ENCODE peak calls at places on chromosomes 7 and 10, in eight cellular contexts. O is PC-9; X is spleen; A is tibial artery; M is heart right ventricle; Z is left ventricle myocardium inferior; Q is CD4-positive, alpha-beta T cell; W is fibroblast of lung. Y is an unnamed sample.

GRCh38 chr10:103545771-103546281 is 52.3 kb downstream of the NEURL1 start:
- DNase-seq in M (no peak), O (no peak), Z (no peak), W (no peak), X (peak), A (peak), Q (no peak), Y (no peak)

GRCh38 chr7:73829505-73829904 is 1.3 kb upstream of the CLDN4 start:
- DNase-seq in O (peak), A (no peak), M (no peak), W (no peak), X (no peak), Z (no peak), Q (no peak), Y (no peak)

GRCh38 chr7:11548532-11548931 is 283.5 kb downstream of the THSD7A start:
- DNase-seq in A (no peak), O (no peak), W (peak), Z (no peak), M (no peak), X (no peak), Q (no peak), Y (no peak)

GRCh38 chr7:108280136-108280535 is 150.0 kb upstream of the LAMB4 start:
- DNase-seq in W (no peak), M (no peak), Z (no peak), X (no peak), A (no peak), Q (no peak), O (no peak), Y (no peak)

GRCh38 chr7:92639213-92639896 is 49.2 kb upstream of the FAM133B start:
- DNase-seq in A (no peak), M (no peak), Q (no peak), O (no peak), W (no peak), Z (no peak), X (no peak), Y (no peak)

GRCh38 chr7:153320005-153320404 is 560.5 kb downstream of the ACTR3B start:
- DNase-seq in W (no peak), X (no peak), Z (no peak), O (no peak), Q (no peak), M (no peak), A (no peak), Y (no peak)

GRCh38 chr7:125926621-125927020 is 997.0 kb upstream of the POT1 start:
- DNase-seq in X (no peak), W (no peak), Q (no peak), O (no peak), Z (no peak), M (no peak), A (no peak), Y (no peak)

GRCh38 chr10:93598157-93598556 is 2.9 kb downstream of the RBP4 start:
- DNase-seq in A (no peak), W (no peak), X (no peak), Q (no peak), O (no peak), M (no peak), Z (no peak), Y (no peak)

GRCh38 chr10:59878289-59878688 is 28.1 kb downstream of the CCDC6 start:
- DNase-seq in W (no peak), X (no peak), A (no peak), Q (no peak), M (no peak), O (no peak), Z (no peak), Y (no peak)

GRCh38 chr7:36391436-36392198 is 2.0 kb downstream of the ANLN start:
- DNase-seq in Q (no peak), Z (no peak), A (no peak), O (peak), W (peak), M (no peak), X (no peak), Y (no peak)

GRCh38 chr7:115911466-115911865 is 119.1 kb downstream of the TFEC start:
- DNase-seq in Z (no peak), O (no peak), A (no peak), W (peak), X (no peak), M (no peak), Q (no peak), Y (no peak)

GRCh38 chr7:106222545-106222944 is 62.2 kb downstream of the NAMPT start:
- DNase-seq in Z (no peak), W (no peak), X (no peak), O (no peak), M (no peak), A (no peak), Q (no peak), Y (no peak)

GRCh38 chr7:156693627-156694026 is 53.1 kb downstream of the RNF32 start:
- DNase-seq in X (no peak), M (no peak), A (no peak), Z (no peak), W (no peak), Q (no peak), O (no peak), Y (no peak)

GRCh38 chr7:130275826-130276291 is 9.2 kb downstream of the CPA2 start:
- DNase-seq in W (no peak), X (no peak), O (no peak), Z (no peak), Q (no peak), M (no peak), A (no peak), Y (no peak)

GRCh38 chr10:133527779-133528271 is 662 bp downstream of the CYP2E1 start:
- DNase-seq in O (no peak), A (no peak), W (no peak), M (no peak), Z (no peak), Q (no peak), X (no peak), Y (no peak)

GRCh38 chr10:18104223-18104872 is 35.9 kb upstream of the CACNB2 start:
- DNase-seq in Z (peak), X (no peak), Q (no peak), W (peak), O (peak), A (no peak), M (peak), Y (no peak)

GRCh38 chr7:134359787-134360432 is 43.2 kb upstream of the SLC35B4 start:
- DNase-seq in M (no peak), X (no peak), W (no peak), Z (no peak), Q (no peak), A (no peak), O (no peak), Y (no peak)

GRCh38 chr10:129766611-129767550 is 197.2 kb downstream of the EBF3 start:
- DNase-seq in X (peak), A (peak), W (no peak), Q (no peak), M (no peak), O (no peak), Z (no peak), Y (no peak)

GRCh38 chr10:122143238-122143841 is 127.8 kb upstream of the BTBD16 start:
- DNase-seq in A (no peak), O (no peak), Q (no peak), M (no peak), W (no peak), X (no peak), Z (no peak), Y (peak)

GRCh38 chr10:78740976-78741375 is 327.8 kb upstream of the ZMIZ1 start:
- DNase-seq in W (no peak), Z (no peak), Q (no peak), O (no peak), X (no peak), A (no peak), M (no peak), Y (no peak)

GRCh38 chr10:97542169-97543024 is 30.2 kb upstream of the ANKRD2 start:
- DNase-seq in X (peak), Q (no peak), M (peak), O (peak), W (peak), Z (peak), A (peak), Y (no peak)

GRCh38 chr7:111006691-111007090 is 84.2 kb upstream of the LRRN3 start:
- DNase-seq in O (no peak), M (no peak), W (no peak), Q (no peak), X (no peak), Z (no peak), A (no peak), Y (no peak)

GRCh38 chr7:94396606-94397005 is 1.9 kb downstream of the COL1A2 start:
- DNase-seq in O (no peak), Q (no peak), Z (no peak), W (peak), X (no peak), A (no peak), M (no peak), Y (no peak)

GRCh38 chr7:103073989-103074518 is 542 bp downstream of the FBXL13 start:
- DNase-seq in Z (no peak), X (no peak), A (no peak), M (no peak), O (no peak), Q (no peak), W (no peak), Y (no peak)

GRCh38 chr10:28891058-28891713 is 213.9 kb downstream of the BAMBI start:
- DNase-seq in X (no peak), W (no peak), O (no peak), A (no peak), Q (no peak), Z (no peak), M (no peak), Y (no peak)

GRCh38 chr10:128867119-128867518 is 599.9 kb upstream of the MGMT start:
- DNase-seq in O (no peak), M (no peak), W (no peak), A (no peak), Q (no peak), X (no peak), Z (no peak), Y (no peak)

GRCh38 chr7:1534330-1535099 is 4.0 kb downstream of the MAFK start:
- DNase-seq in X (peak), M (peak), A (peak), Q (no peak), Z (no peak), W (no peak), O (peak), Y (no peak)

GRCh38 chr10:34815174-34816066 is at the start of gene PARD3:
- DNase-seq in O (peak), Q (no peak), A (peak), M (peak), X (peak), W (peak), Z (peak), Y (peak)

GRCh38 chr7:3482147-3482921 is 181.3 kb downstream of the SDK1 start:
- DNase-seq in M (no peak), W (peak), Q (no peak), A (no peak), O (peak), X (no peak), Z (no peak), Y (no peak)

GRCh38 chr10:55740110-55740509 is 620.9 kb downstream of the ZWINT start:
- DNase-seq in W (no peak), Q (no peak), X (no peak), O (no peak), Z (no peak), A (no peak), M (no peak), Y (no peak)

DNA sequence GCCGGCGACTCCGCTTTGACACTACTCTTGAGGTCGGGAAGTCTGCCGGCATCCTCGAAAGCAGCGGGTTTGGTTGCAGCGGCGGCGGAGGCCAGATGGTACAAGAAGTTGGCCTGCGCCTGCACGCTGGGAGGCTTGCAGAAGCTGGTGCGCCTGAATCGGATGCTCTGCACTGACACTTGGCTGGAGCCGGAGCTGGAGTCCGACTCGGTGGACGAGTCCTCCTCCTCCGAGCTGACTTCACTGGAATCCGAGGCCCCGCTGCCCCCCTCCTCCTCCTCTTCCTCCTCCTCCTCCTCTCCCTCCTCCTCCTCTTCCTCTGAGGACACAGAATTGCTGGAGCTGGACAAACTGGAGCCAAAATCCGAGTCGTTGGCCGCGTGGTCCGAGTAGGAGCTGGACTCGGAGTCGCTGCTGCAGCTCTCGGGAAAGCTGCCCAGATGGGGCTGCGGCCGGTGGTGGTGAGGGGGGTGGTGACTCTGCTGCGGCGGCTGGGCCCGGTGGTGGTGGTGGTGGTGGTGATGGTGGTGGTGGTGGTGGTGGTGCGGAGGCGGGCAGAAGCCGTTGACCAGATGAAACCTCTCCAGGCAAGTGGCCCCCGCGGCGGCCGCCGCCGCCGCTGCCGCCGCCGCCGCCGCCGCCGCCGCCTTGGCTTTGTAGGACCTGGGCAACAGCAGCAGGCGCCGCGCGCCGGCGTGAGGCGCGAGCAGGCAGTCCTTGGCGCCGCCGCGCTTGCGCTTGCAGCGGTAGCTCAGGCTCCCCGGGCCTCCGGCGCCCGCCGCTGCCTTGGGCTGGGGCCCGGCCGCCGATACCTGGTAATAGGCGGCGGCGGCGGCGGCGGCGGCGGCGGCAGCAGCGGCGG is 9.0 kb downstream of the SKIDA1 start:
- DNase-seq in Q (no peak), Z (peak), A (peak), X (peak), W (peak), O (peak), M (peak), Y (no peak)
- H3K27ac ChIP-seq in Q (no peak), Z (peak), A (peak), X (peak), W (peak), O (no peak), M (peak), Y (peak)

DNA sequence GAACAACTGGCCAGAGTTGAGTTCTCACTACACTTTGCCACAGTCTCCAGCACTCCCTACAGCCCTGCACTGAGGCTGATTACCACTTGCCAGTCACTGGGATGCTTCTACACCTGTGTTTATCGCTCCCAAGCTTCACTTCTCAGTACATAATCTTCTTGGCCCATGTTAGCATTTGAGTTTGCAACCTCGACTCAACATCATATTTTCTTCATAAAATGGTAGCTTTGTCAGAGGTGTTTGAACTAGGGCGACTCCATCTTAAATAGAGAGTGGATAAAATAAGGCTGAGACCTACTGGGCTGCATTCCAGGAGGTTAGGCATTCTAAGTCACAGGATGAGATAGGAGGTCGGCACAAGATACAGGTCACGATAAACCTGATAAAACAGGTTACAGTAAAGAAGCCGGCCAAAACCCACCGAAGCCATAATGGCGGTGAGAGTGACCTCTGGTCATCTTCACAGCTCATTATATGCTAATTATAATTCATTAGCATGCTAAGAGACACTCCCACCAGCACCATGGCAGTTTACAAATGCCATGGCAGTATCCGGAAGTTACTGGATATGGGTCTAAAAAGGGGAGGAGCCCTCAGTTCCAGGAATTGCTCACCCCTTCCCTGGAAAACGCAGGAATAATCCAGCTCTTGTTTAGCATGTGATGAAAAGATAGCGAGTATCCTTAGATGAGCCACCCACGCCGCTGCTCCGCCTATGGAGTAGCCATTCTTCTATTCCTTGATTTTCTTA is 105.8 kb upstream of the KLF6 start:
- DNase-seq in Q (no peak), O (no peak), M (no peak), X (no peak), A (no peak), W (no peak), Z (no peak), Y (no peak)
- H3K27ac ChIP-seq in Q (no peak), O (peak), M (no peak), X (no peak), A (no peak), W (no peak), Z (no peak), Y (no peak)

GRCh38 chr10:119656760-119657159 is 5.6 kb downstream of the BAG3 start:
- DNase-seq in M (no peak), Z (no peak), W (no peak), Q (no peak), O (no peak), X (no peak), A (no peak), Y (no peak)

GRCh38 chr10:119655566-119656001 is 4.4 kb downstream of the BAG3 start:
- DNase-seq in M (peak), X (no peak), A (peak), W (peak), Z (peak), Q (peak), O (no peak), Y (no peak)

GRCh38 chr10:119653209-119653608 is 2.0 kb downstream of the BAG3 start:
- DNase-seq in X (no peak), A (no peak), M (no peak), Q (no peak), W (no peak), O (no peak), Z (no peak), Y (no peak)

GRCh38 chr10:119652361-119652760 is 1.2 kb downstream of the BAG3 start:
- DNase-seq in Q (no peak), A (no peak), W (peak), O (no peak), X (no peak), M (no peak), Z (no peak), Y (no peak)

DNA sequence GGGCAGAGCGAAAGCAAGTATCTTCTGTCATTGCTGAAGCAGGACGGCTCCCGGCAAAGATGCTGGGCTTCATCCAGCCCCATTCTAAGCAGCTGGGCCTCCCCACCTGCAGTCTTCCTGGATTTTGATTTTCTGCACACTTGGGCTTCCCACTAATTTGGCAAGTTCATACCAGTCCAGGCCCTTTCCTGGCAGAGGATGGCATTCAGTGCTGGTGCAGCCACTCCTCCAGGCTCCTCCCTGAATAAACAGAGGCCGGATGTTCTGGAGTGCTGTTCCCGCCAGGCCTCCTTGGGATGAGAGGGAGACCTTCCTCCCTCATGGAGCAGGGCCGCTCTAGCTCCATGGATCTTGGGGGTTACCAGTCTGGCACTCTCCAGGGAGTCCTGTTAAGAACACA is 3.4 kb downstream of the BAG3 start:
- DNase-seq in Q (no peak), O (peak), Z (peak), W (no peak), X (no peak), A (peak), M (peak), Y (no peak)
- H3K27ac ChIP-seq in Q (no peak), O (peak), Z (peak), W (peak), X (peak), A (peak), M (peak), Y (no peak)

DNA sequence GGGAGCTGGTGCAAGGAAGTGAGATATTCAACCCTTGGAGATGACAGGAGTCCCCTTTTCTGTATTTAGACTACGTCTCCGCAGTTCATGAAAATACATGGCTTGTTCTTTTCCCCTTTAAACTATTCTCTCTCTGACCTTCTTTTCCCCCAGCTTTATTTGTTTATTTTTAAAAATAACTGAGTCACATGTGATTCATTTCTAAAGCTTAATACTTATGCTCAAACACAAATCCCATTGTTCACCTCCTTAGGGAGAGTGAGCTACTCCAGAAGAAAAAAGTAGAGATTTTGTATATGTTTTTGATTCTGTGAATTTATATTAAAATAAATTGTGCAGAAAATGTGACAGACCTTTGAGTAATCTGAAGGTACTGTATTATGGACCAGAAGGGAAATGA is 35.9 kb upstream of the FZD1 start:
- DNase-seq in M (no peak), X (no peak), O (no peak), A (no peak), Z (no peak), W (peak), Q (no peak), Y (no peak)
- H3K27ac ChIP-seq in M (no peak), X (no peak), O (no peak), A (no peak), Z (no peak), W (no peak), Q (no peak), Y (no peak)

GRCh38 chr7:30862987-30863693 is 48.5 kb upstream of the AQP1 start:
- DNase-seq in Q (no peak), Z (no peak), X (no peak), M (no peak), A (no peak), O (no peak), W (peak), Y (no peak)
- H3K27ac ChIP-seq in Q (no peak), Z (peak), X (no peak), M (peak), A (peak), O (no peak), W (no peak), Y (no peak)

DNA sequence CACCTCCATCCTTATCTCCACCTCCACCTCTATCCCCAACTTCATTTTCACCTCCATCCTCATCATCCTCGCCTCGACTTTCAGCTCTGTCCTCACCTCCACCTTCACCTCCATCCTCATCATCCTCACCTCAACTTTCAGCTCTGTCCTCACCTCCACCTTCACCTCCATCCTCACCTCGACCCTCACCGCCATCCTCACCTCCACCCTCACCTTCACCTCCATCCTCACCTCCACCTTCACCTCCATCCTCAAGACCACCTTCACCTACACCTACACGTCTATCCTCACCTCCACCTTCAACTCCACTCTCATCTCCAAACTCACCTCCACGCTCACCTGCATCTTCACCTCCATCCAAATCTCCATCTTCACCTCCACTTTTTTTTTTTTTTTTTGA is 12.0 kb upstream of the RABGEF1 start:
- DNase-seq in M (no peak), Q (no peak), A (no peak), O (no peak), W (no peak), X (no peak), Z (no peak), Y (no peak)
- H3K27ac ChIP-seq in M (no peak), Q (no peak), A (no peak), O (no peak), W (no peak), X (no peak), Z (no peak), Y (no peak)

DNA sequence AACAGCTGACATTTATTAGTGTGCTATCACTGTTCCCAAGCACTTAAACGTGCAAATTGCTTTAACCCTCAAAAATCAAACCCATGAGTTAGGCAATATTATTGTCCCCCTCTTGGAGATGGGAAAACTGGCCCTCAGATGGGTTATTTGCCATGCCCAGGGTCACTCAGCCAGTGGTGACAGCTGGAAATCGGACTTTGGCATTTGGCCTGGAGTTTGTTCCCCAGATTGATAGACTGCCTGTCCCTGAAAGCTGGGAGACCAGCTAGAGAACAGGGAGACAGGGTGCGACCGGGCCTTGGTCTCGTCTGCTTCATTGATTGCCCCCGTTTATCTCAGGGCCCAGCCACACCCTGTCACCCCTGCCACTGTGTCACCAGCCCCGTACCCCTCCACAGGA is 366.3 kb upstream of the GALNT17 start:
- DNase-seq in O (no peak), X (no peak), M (no peak), A (no peak), W (no peak), Q (no peak), Z (no peak), Y (no peak)
- H3K27ac ChIP-seq in O (no peak), X (no peak), M (no peak), A (no peak), W (no peak), Q (no peak), Z (no peak), Y (no peak)